ENCODE peak calls at places on chromosomes 7 and 10, in nine cellular contexts. N is HepG2, Q is transverse colon, H is astrocyte, O is psoas muscle, T is lower lobe of right lung, D is lung, R is A549, Z is Panc1. E is an unnamed sample. For H3K4me1, the result is how much of the 10 kb centered on the place peaks cover.

GRCh38 chr7:107728276-107728675 is 15.7 kb upstream of the CBLL1 start:
- DNase-seq in N (no peak), Q (no peak), H (no peak), O (no peak), T (no peak), D (no peak), R (no peak), Z (no peak), E (no peak)

GRCh38 chr10:63593576-63593975 is 72.4 kb downstream of the REEP3 start:
- DNase-seq in N (no peak), Q (no peak), H (peak), O (no peak), T (no peak), D (no peak), R (no peak), Z (no peak), E (no peak)

GRCh38 chr10:60123668-60124067 is 217.3 kb upstream of the CCDC6 start:
- DNase-seq in N (no peak), Q (no peak), H (peak), O (no peak), T (no peak), D (no peak), R (no peak), Z (no peak), E (no peak)

GRCh38 chr7:104535841-104536240 is 207.4 kb downstream of the LHFPL3 start:
- DNase-seq in N (no peak), Q (no peak), H (no peak), O (no peak), T (no peak), D (no peak), R (no peak), Z (no peak), E (no peak)

GRCh38 chr10:84008878-84009277 is 130.4 kb upstream of the GHITM start:
- DNase-seq in N (no peak), Q (peak), H (no peak), O (no peak), T (no peak), D (no peak), R (peak), Z (no peak), E (no peak)

GRCh38 chr7:155930061-155930460 is 117.8 kb upstream of the SHH start:
- DNase-seq in N (no peak), Q (no peak), H (no peak), O (no peak), T (no peak), D (no peak), R (no peak), Z (no peak), E (no peak)

GRCh38 chr7:50359995-50360925 is 55.7 kb downstream of the IKZF1 start:
- DNase-seq in N (no peak), Q (peak), H (no peak), O (no peak), T (no peak), D (no peak), R (no peak), Z (no peak), E (no peak)

GRCh38 chr7:1320616-1321289 is 88.1 kb downstream of the UNCX start:
- DNase-seq in N (no peak), Q (no peak), H (no peak), O (no peak), T (peak), D (no peak), R (no peak), Z (no peak), E (no peak)

GRCh38 chr10:132302421-132302820 is 5.3 kb downstream of the STK32C start:
- DNase-seq in N (no peak), Q (no peak), H (no peak), O (no peak), T (peak), D (no peak), R (no peak), Z (no peak), E (no peak)

GRCh38 chr10:49323171-49323895 is 24.4 kb downstream of the C10orf71 start:
- DNase-seq in N (no peak), Q (no peak), H (no peak), O (no peak), T (no peak), D (no peak), R (no peak), Z (no peak), E (no peak)

GRCh38 chr7:149041350-149041749 is 13.0 kb upstream of the PDIA4 start:
- DNase-seq in N (no peak), Q (no peak), H (no peak), O (no peak), T (no peak), D (no peak), R (no peak), Z (no peak), E (no peak)

GRCh38 chr7:471866-472639 is 47.6 kb downstream of the PDGFA start:
- DNase-seq in N (peak), Q (peak), H (peak), O (peak), T (peak), D (no peak), R (no peak), Z (no peak), E (peak)

GRCh38 chr7:102152672-102153585 is 133.7 kb upstream of the SH2B2 start:
- DNase-seq in N (peak), Q (no peak), H (peak), O (no peak), T (no peak), D (peak), R (peak), Z (no peak), E (peak)

GRCh38 chr7:120939345-120939744 is 11.2 kb upstream of the ING3 start:
- DNase-seq in N (no peak), Q (no peak), H (no peak), O (no peak), T (no peak), D (no peak), R (no peak), Z (no peak), E (no peak)

GRCh38 chr7:27688056-27688455 is 25.4 kb upstream of the HIBADH start:
- DNase-seq in N (no peak), Q (no peak), H (no peak), O (no peak), T (no peak), D (no peak), R (no peak), Z (no peak), E (no peak)

GRCh38 chr7:27689878-27690164 is 27.1 kb upstream of the HIBADH start:
- DNase-seq in N (no peak), Q (no peak), H (no peak), O (no peak), T (no peak), D (no peak), R (no peak), Z (no peak), E (no peak)

GRCh38 chr7:27686315-27686714 is 23.6 kb upstream of the HIBADH start:
- DNase-seq in N (peak), Q (no peak), H (no peak), O (no peak), T (no peak), D (no peak), R (no peak), Z (no peak), E (no peak)

GRCh38 chr7:27690649-27691048 is 28.0 kb upstream of the HIBADH start:
- DNase-seq in N (no peak), Q (no peak), H (no peak), O (no peak), T (no peak), D (no peak), R (no peak), Z (no peak), E (no peak)

GRCh38 chr7:27689045-27689877 is 26.6 kb upstream of the HIBADH start:
- DNase-seq in N (peak), Q (peak), H (no peak), O (no peak), T (no peak), D (no peak), R (peak), Z (no peak), E (no peak)
- TF ChIP-seq CTCF in N (peak), Q (no peak), H (peak), O (peak), T (peak), D (peak), R (peak), Z (peak), E (no peak)

GRCh38 chr10:77600640-77601039 is 37.0 kb downstream of the KCNMA1 start:
- DNase-seq in N (no peak), Q (no peak), H (no peak), O (no peak), T (no peak), D (no peak), R (no peak), Z (no peak), E (no peak)

GRCh38 chr10:77602231-77602912 is 35.2 kb downstream of the KCNMA1 start:
- DNase-seq in N (no peak), Q (no peak), H (no peak), O (no peak), T (no peak), D (no peak), R (no peak), Z (no peak), E (no peak)

GRCh38 chr10:77602913-77603528 is 34.6 kb downstream of the KCNMA1 start:
- DNase-seq in N (no peak), Q (no peak), H (no peak), O (no peak), T (no peak), D (no peak), R (no peak), Z (no peak), E (no peak)

GRCh38 chr10:77599651-77600050 is 38.0 kb downstream of the KCNMA1 start:
- DNase-seq in N (no peak), Q (no peak), H (no peak), O (no peak), T (no peak), D (no peak), R (no peak), Z (no peak), E (no peak)

DNA sequence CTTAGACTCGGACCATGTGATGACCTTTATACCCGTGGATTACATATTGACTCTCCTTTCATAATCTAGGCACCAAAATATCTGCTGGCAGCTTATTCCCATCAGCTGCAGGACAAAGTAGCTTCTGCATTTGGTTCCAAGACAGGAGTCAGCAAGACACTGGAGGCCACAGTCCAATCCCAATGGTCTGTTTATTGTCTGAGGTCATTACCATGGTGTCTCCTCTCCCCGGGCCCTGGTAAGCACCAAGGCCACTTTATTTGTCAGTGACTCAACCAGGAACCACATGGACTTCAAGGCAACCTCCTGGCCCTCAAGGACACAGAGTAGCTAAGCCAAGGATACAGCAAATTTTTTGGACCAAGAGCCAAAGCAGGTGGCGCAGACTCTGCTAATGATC is 36.1 kb downstream of the KCNMA1 start:
- DNase-seq in N (no peak), Q (peak), H (no peak), O (no peak), T (no peak), D (no peak), R (peak), Z (no peak), E (no peak)
- H3K27ac ChIP-seq in N (no peak), Q (peak), H (no peak), O (peak), T (no peak), D (no peak), R (no peak), Z (peak), E (no peak)

GRCh38 chr7:77538186-77538907 is 1.3 kb downstream of the PTPN12 start:
- DNase-seq in N (peak), Q (peak), H (peak), O (peak), T (peak), D (peak), R (peak), Z (peak), E (peak)
- H3K4me1 ChIP-seq in N (under half), Q (under half), H (under half), O (under half), T (half or more), D (under half), R (under half), Z (under half), E (under half)

GRCh38 chr7:98531717-98532116 is 85.4 kb upstream of the NPTX2 start:
- DNase-seq in N (no peak), Q (no peak), H (no peak), O (no peak), T (no peak), D (no peak), R (no peak), Z (no peak), E (no peak)
- TF ChIP-seq CTCF in N (peak), Q (no peak), H (no peak), O (no peak), T (no peak), D (no peak), R (no peak), Z (no peak), E (no peak)

GRCh38 chr7:139808846-139809442 is 20.1 kb upstream of the TBXAS1 start:
- DNase-seq in N (no peak), Q (no peak), H (no peak), O (no peak), T (no peak), D (no peak), R (no peak), Z (no peak), E (no peak)

GRCh38 chr7:139807009-139807408 is 22.1 kb upstream of the TBXAS1 start:
- DNase-seq in N (peak), Q (no peak), H (no peak), O (no peak), T (no peak), D (no peak), R (no peak), Z (no peak), E (no peak)

GRCh38 chr7:139811106-139811505 is 18.0 kb upstream of the TBXAS1 start:
- DNase-seq in N (no peak), Q (no peak), H (no peak), O (no peak), T (no peak), D (no peak), R (no peak), Z (no peak), E (no peak)

GRCh38 chr7:139804571-139804970 is 24.5 kb upstream of the TBXAS1 start:
- DNase-seq in N (no peak), Q (no peak), H (no peak), O (no peak), T (no peak), D (no peak), R (no peak), Z (no peak), E (no peak)

GRCh38 chr7:139808401-139808800 is 20.7 kb upstream of the TBXAS1 start:
- DNase-seq in N (no peak), Q (no peak), H (no peak), O (no peak), T (no peak), D (no peak), R (no peak), Z (no peak), E (no peak)
- H3K27ac ChIP-seq in N (no peak), Q (no peak), H (no peak), O (no peak), T (no peak), D (no peak), R (no peak), Z (no peak), E (no peak)

GRCh38 chr10:71750124-71750841 is 23.0 kb downstream of the VSIR start:
- DNase-seq in N (no peak), Q (no peak), H (no peak), O (no peak), T (no peak), D (no peak), R (no peak), Z (no peak), E (no peak)

GRCh38 chr10:71747808-71748523 is 25.4 kb downstream of the VSIR start:
- DNase-seq in N (no peak), Q (peak), H (no peak), O (no peak), T (no peak), D (no peak), R (no peak), Z (no peak), E (no peak)

GRCh38 chr10:71747039-71747807 is 26.1 kb downstream of the VSIR start:
- DNase-seq in N (no peak), Q (no peak), H (no peak), O (no peak), T (no peak), D (no peak), R (no peak), Z (no peak), E (no peak)

GRCh38 chr10:71749396-71749795 is 23.9 kb downstream of the VSIR start:
- DNase-seq in N (no peak), Q (no peak), H (no peak), O (no peak), T (no peak), D (no peak), R (no peak), Z (no peak), E (no peak)

GRCh38 chr10:71748671-71749191 is 24.6 kb downstream of the VSIR start:
- DNase-seq in N (no peak), Q (peak), H (no peak), O (peak), T (peak), D (peak), R (no peak), Z (no peak), E (peak)
- H3K4me1 ChIP-seq in N (under half), Q (half or more), H (under half), O (half or more), T (half or more), D (under half), R (under half), Z (under half), E (under half)

DNA sequence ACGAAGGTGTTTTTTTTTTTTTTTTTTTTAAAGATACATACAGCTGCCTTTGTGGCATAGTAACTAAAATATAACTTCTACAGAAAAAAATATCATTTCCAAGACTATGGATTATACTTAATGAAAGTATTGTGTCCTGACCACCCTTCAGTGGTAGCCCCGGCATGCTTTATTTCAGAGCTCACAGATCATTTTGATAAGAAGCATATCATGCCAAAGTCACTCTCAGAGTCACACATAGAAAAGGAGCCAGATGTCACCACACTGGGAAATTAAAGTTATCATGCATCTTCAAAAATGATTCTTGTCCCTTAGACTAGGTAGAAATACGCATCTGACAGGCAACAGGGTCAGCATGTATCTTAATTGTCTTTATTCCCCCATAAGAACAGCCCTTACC is 3.0 kb downstream of the ADARB2 start:
- DNase-seq in N (no peak), Q (no peak), H (no peak), O (no peak), T (no peak), D (no peak), R (no peak), Z (no peak), E (no peak)
- TF ChIP-seq CTCF in N (no peak), Q (no peak), H (no peak), O (no peak), T (no peak), D (no peak), R (no peak), Z (no peak), E (no peak)